ENCODE peak calls at places on chromosome 10, in seven cellular contexts. W is NB4, H is endodermal cell, Q is fibroblast of lung, M is mucosa of descending colon, I is lower lobe of right lung, E is foreskin fibroblast. L is an unnamed sample.

GRCh38 chr10:44931621-44932337 is 20.6 kb downstream of the TMEM72 start:
- DNase-seq in W (no peak), H (no peak), Q (no peak), M (no peak), I (no peak), E (no peak), L (no peak)

GRCh38 chr10:74901240-74901827 is 74.9 kb downstream of the KAT6B start:
- DNase-seq in W (no peak), H (no peak), Q (no peak), M (no peak), I (no peak), E (no peak), L (no peak)

GRCh38 chr10:114412907-114413386 is 8.6 kb upstream of the AFAP1L2 start:
- DNase-seq in W (no peak), H (no peak), Q (peak), M (no peak), I (no peak), E (peak), L (no peak)

GRCh38 chr10:122417667-122418066 is 36.8 kb upstream of the ARMS2 start:
- DNase-seq in W (no peak), H (no peak), Q (peak), M (no peak), I (no peak), E (peak), L (no peak)

GRCh38 chr10:97230146-97230545 is 44.4 kb upstream of the SLIT1 start:
- DNase-seq in W (no peak), H (no peak), Q (peak), M (no peak), I (no peak), E (peak), L (no peak)

GRCh38 chr10:17432738-17433137 is 21.7 kb downstream of the ST8SIA6 start:
- DNase-seq in W (no peak), H (no peak), Q (no peak), M (no peak), I (no peak), E (no peak), L (no peak)

GRCh38 chr10:124722812-124723783 is 21.1 kb downstream of the FAM53B start:
- DNase-seq in W (peak), H (no peak), Q (no peak), M (no peak), I (peak), E (no peak), L (no peak)

GRCh38 chr10:120996456-120997053 is 145.4 kb downstream of the WDR11 start:
- DNase-seq in W (no peak), H (no peak), Q (no peak), M (peak), I (no peak), E (no peak), L (no peak)

GRCh38 chr10:110268931-110269640 is 35.6 kb downstream of the SMNDC1 start:
- DNase-seq in W (no peak), H (no peak), Q (no peak), M (peak), I (no peak), E (no peak), L (no peak)

GRCh38 chr10:87603196-87603595 is 56.5 kb upstream of the PAPSS2 start:
- DNase-seq in W (no peak), H (no peak), Q (no peak), M (no peak), I (no peak), E (no peak), L (no peak)

GRCh38 chr10:99232357-99232999 is 3.2 kb downstream of the HPSE2 start:
- DNase-seq in W (peak), H (peak), Q (peak), M (peak), I (no peak), E (peak), L (no peak)

GRCh38 chr10:125984346-125984745 is 88.0 kb downstream of the FANK1 start:
- DNase-seq in W (no peak), H (no peak), Q (no peak), M (no peak), I (no peak), E (no peak), L (no peak)

GRCh38 chr10:93859049-93859655 is 34.6 kb upstream of the SLC35G1 start:
- DNase-seq in W (peak), H (no peak), Q (peak), M (no peak), I (no peak), E (peak), L (no peak)

GRCh38 chr10:123622381-123622780 is 43.8 kb upstream of the GPR26 start:
- DNase-seq in W (no peak), H (no peak), Q (no peak), M (no peak), I (no peak), E (peak), L (peak)

GRCh38 chr10:80289451-80290287 is at the start of gene MAT1A:
- DNase-seq in W (peak), H (peak), Q (peak), M (peak), I (no peak), E (peak), L (no peak)

GRCh38 chr10:97426776-97427570 is 982 bp downstream of the PGAM1 start:
- DNase-seq in W (peak), H (peak), Q (no peak), M (peak), I (no peak), E (peak), L (no peak)

GRCh38 chr10:26869528-26869927 is 8.8 kb upstream of the ABI1 start:
- DNase-seq in W (no peak), H (no peak), Q (no peak), M (no peak), I (no peak), E (no peak), L (no peak)

GRCh38 chr10:116112232-116113231 is 160.5 kb downstream of the GFRA1 start:
- DNase-seq in W (no peak), H (no peak), Q (no peak), M (no peak), I (no peak), E (no peak), L (no peak)

GRCh38 chr10:127044191-127044590 is 139.0 kb downstream of the DOCK1 start:
- DNase-seq in W (no peak), H (peak), Q (no peak), M (peak), I (peak), E (no peak), L (no peak)

DNA sequence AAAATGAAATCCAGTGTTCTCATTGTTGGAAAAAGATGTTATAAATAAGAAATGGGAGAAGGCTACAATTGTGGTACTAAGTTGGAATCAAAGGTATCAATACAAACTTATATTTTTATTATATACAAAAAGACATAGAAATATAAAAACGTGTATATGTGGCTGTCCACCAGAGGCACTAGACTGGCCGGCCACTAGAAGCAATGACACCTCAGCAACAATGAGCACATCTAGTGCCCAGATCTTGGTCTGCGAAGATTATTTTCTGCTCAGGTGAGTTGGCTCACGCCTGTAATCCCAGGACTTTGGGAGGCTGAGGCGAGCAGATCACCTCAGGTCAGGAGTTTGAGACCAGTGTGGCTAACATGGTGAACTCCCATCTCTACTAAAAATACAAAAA is 21.6 kb downstream of the IDE start:
- DNase-seq in W (peak), H (no peak), Q (no peak), M (no peak), I (no peak), E (no peak), L (no peak)
- TF ChIP-seq CTCF in W (peak), H (peak), Q (peak), M (no peak), I (no peak), E (peak), L (no peak)

DNA sequence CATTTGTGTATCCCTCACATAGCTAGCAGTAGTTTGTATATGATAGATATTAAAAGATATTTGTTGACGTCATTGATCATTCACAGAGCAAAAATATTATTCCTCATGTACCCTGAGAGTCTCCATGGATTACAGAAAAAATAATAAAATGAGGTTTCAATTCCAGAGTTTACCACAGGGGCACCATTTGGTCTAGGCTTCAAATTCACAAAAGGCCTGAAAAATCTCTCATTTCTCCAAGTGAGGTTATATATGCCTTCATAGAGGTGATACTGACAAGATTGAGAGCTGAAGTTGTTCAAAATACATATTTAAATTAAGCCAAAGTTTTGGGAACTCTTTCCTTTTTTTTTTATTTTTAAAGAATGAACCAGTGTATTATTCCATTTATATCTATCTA is 52.7 kb downstream of the TMEM26 start:
- DNase-seq in W (no peak), H (no peak), Q (no peak), M (no peak), I (no peak), E (no peak), L (no peak)
- TF ChIP-seq CTCF in W (no peak), H (peak), Q (peak), M (no peak), I (no peak), E (no peak), L (no peak)

GRCh38 chr10:71303569-71303907 is 15.5 kb upstream of the SLC29A3 start:
- DNase-seq in W (no peak), H (no peak), Q (no peak), M (no peak), I (no peak), E (no peak), L (no peak)
- TF ChIP-seq CTCF in W (no peak), H (no peak), Q (no peak), M (no peak), I (no peak), E (no peak), L (no peak)

GRCh38 chr10:131853610-131853964 is 47.2 kb upstream of the PPP2R2D start:
- DNase-seq in W (no peak), H (no peak), Q (no peak), M (no peak), I (no peak), E (no peak), L (no peak)
- TF ChIP-seq CTCF in W (no peak), H (no peak), Q (no peak), M (no peak), I (no peak), E (no peak), L (no peak)

GRCh38 chr10:42690449-42691360 is 52.3 kb upstream of the ZNF33B start:
- DNase-seq in W (peak), H (peak), Q (no peak), M (no peak), I (no peak), E (no peak), L (no peak)
- TF ChIP-seq CTCF in W (peak), H (no peak), Q (no peak), M (no peak), I (no peak), E (no peak), L (no peak)

GRCh38 chr10:66586073-66586472 is 339.8 kb upstream of the LRRTM3 start:
- DNase-seq in W (peak), H (peak), Q (peak), M (peak), I (no peak), E (peak), L (no peak)
- TF ChIP-seq CTCF in W (peak), H (peak), Q (peak), M (no peak), I (no peak), E (peak), L (no peak)

DNA sequence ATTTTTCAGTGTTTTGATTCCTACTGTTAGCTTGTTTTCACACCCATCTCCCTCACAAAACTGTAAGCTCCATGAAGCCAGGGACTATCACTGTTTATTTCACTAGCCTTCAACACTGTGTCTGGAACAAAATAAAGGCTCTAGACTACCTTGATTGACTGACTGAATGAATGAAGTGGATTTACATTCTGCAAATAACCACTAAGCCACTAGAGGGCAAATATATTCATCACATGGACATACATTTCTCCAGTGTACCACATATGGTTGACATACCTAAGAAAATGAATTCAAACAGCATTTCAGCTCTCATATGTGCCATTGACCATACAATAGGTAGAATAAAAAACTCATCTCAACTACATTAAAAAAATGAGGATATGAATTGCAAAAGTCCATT is 185.9 kb downstream of the RAB11FIP2 start:
- DNase-seq in W (peak), H (no peak), Q (no peak), M (no peak), I (no peak), E (peak), L (no peak)
- TF ChIP-seq CTCF in W (peak), H (peak), Q (peak), M (no peak), I (no peak), E (peak), L (peak)

GRCh38 chr10:28628184-28628893 is 49.0 kb upstream of the BAMBI start:
- DNase-seq in W (peak), H (peak), Q (peak), M (peak), I (peak), E (peak), L (peak)
- TF ChIP-seq CTCF in W (peak), H (peak), Q (peak), M (peak), I (peak), E (peak), L (peak)

DNA sequence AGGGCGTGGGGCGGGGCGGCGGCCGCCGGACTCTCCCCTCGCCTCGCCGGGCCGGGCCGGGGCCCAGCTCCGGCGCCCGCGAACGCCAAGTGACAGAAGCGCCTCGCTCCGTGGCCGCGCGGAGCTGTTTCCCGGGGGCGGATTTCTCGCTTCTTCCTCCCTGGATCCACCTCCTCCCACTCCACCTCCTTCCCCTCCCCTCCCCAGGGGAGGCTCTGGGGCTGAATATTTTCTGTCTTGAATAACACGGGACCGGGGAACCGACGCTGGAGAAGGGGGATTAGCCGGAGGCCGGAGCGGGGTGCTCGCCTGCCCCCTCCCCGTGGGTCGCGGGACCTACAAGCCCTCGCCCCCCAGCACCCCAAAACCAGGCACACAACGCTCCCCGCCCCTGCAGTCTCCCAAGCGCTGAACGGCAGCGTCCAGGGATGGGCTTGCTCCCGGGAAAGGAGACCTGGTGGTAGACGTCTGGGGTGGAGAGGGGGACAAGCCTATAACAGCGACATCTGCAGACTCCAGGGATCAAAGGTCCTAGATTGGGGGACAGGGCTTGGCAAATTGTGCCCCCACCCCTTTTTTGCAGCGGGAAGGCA is at the start of gene ARHGAP21:
- DNase-seq in W (peak), H (peak), Q (peak), M (peak), I (peak), E (peak), L (no peak)
- TF ChIP-seq CTCF in W (no peak), H (no peak), Q (no peak), M (no peak), I (no peak), E (no peak), L (no peak)

GRCh38 chr10:82811621-82812020 is 936.6 kb downstream of the NRG3 start:
- DNase-seq in W (peak), H (peak), Q (no peak), M (peak), I (no peak), E (peak), L (no peak)
- TF ChIP-seq CTCF in W (peak), H (peak), Q (peak), M (no peak), I (peak), E (peak), L (peak)

L was measured in AG09319.